ENCODE peak calls at places on chromosome 22, in six cellular contexts. H, Y, G, U, I and N are unnamed samples.

GRCh38 chr22:41870786-41871185 is 37.9 kb downstream of the SREBF2 start:
- DNase-seq in U (no peak), G (no peak), Y (no peak), I (no peak), H (no peak), N (no peak)

GRCh38 chr22:37186997-37187522 is 987 bp downstream of the C1QTNF6 start:
- DNase-seq in Y (no peak), U (no peak), G (no peak), I (no peak), H (no peak), N (no peak)

GRCh38 chr22:33919591-33920501 is at the start of gene LARGE1:
- DNase-seq in H (peak), I (peak), U (peak), G (no peak), Y (peak), N (no peak)

GRCh38 chr22:42769574-42770447 is 49.1 kb upstream of the A4GALT start:
- DNase-seq in H (no peak), G (no peak), I (peak), U (no peak), Y (peak), N (no peak)

GRCh38 chr22:37701121-37701786 is 4.4 kb downstream of the TRIOBP start:
- DNase-seq in U (no peak), Y (no peak), G (no peak), H (no peak), I (peak), N (no peak)

GRCh38 chr22:26753125-26753862 is 95.9 kb downstream of the MIAT start:
- DNase-seq in I (peak), H (peak), U (no peak), G (no peak), Y (no peak), N (no peak)

GRCh38 chr22:24323233-24323632 is 52.6 kb downstream of the SPECC1L start:
- DNase-seq in U (no peak), G (no peak), Y (no peak), I (no peak), H (no peak), N (no peak)

GRCh38 chr22:26436903-26437515 is 7.9 kb downstream of the ASPHD2 start:
- DNase-seq in U (no peak), H (no peak), Y (peak), G (no peak), I (no peak), N (no peak)

GRCh38 chr22:41092847-41093371 is 517 bp downstream of the EP300 start:
- DNase-seq in U (no peak), H (peak), I (peak), Y (peak), G (no peak), N (no peak)

GRCh38 chr22:45608763-45609180 is 62.9 kb upstream of the ATXN10 start:
- DNase-seq in U (no peak), H (no peak), G (no peak), Y (no peak), I (peak), N (no peak)

GRCh38 chr22:36144886-36145541 is 15.5 kb downstream of the APOL3 start:
- DNase-seq in H (peak), U (peak), G (no peak), Y (peak), I (peak), N (no peak)

GRCh38 chr22:37273126-37273845 is 9.0 kb upstream of the CYTH4 start:
- DNase-seq in I (peak), Y (no peak), U (no peak), H (no peak), G (no peak), N (no peak)

GRCh38 chr22:41966607-41967240 is 2.5 kb upstream of the SEPTIN3 start:
- DNase-seq in Y (peak), I (peak), H (peak), G (no peak), U (peak), N (no peak)

GRCh38 chr22:36853407-36854099 is 7.3 kb upstream of the NCF4 start:
- DNase-seq in Y (peak), U (peak), I (peak), G (no peak), H (peak), N (peak)

GRCh38 chr22:50516891-50517290 is 8.5 kb downstream of the SCO2 start:
- DNase-seq in H (no peak), Y (no peak), U (no peak), G (no peak), I (no peak), N (no peak)

DNA sequence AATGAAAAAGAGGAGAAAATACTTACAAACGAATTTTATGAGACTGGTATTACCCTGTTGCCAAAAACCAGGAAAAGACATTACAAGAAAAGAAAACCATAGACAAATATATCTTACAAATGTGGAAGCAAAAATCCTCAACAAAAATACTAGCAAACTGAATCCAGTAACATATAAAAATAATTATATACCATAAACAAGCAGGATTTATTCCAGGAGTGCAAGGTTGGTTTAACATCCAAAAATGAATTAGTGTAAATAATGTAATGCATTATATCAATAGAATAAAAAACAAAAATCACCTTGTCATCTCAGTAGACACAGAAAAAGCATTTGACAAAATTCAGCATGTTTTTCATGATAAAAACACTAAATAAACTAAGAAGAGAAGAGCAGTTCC is 7.3 kb downstream of the NF2 start:
- DNase-seq in Y (no peak), U (no peak), I (no peak), G (no peak), H (no peak), N (no peak)
- TF ChIP-seq CTCF in Y (no peak), U (no peak), I (no peak), G (no peak), H (no peak), N (no peak)

GRCh38 chr22:19869497-19870152 is 15.0 kb upstream of the GNB1L start:
- DNase-seq in U (no peak), Y (no peak), G (no peak), H (no peak), I (no peak), N (peak)
- TF ChIP-seq CTCF in U (no peak), Y (no peak), G (no peak), H (no peak), I (no peak), N (no peak)

DNA sequence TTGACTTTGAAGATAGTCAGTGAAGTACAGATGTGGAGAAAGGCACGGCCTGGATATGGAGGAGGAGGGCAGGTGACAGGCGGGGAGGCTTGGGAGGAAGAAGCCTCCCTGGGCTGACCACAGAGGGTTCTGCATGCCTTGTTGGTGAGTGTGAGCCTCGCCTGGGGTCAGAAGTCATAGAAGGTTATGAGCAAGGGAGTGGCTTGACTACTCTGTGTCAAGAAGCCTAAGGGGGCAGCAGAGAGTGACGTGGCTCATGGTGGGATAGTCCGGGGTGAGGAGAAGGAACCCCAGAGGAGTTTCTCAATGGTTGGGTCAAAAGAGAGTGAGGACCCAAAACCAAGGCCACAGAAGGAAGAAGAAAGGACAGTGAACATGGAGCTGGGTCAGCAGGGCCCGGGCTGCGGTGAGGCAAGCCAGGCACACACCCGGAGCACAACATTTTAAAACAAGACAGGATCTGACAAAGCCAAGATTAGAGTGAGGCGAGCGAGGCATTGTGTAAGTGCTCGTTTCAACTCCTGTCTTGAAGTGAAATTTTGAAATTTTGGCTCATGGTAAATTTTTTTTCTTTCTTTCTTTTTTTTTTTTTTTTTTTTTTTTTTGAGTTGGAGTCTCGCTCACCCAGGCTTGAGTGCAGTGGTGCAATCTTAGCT is 31.9 kb downstream of the PDGFB start:
- DNase-seq in G (peak), H (peak), Y (no peak), I (peak), U (no peak), N (no peak)
- TF ChIP-seq CTCF in G (no peak), H (peak), Y (no peak), I (peak), U (no peak), N (no peak)

DNA sequence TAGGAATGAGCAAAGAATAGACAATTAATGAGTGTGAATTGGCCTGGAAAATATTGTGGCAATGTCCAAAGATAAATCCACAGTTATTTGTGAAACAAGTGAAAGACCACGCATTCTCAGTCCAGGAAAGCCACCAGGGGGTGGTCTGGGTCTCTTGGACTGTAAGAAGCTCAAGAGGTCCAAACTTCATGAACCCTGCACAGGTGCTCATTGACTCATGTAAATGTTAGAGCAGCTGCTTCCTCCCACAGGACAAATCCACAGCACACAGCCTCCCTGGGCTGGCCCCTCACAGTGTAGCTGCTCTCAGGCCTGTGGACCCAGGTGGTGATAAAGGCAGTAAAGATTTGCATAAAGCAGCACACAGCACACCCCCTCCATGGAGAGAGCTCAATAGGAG is 114.0 kb downstream of the ZNF280B start:
- DNase-seq in G (no peak), I (no peak), Y (peak), H (no peak), U (no peak), N (no peak)
- TF ChIP-seq CTCF in G (no peak), I (no peak), Y (no peak), H (no peak), U (no peak), N (no peak)

GRCh38 chr22:17368144-17368726 is 1.0 kb upstream of the CECR2 start:
- DNase-seq in I (no peak), Y (no peak), H (peak), G (no peak), U (no peak), N (no peak)
- TF ChIP-seq CTCF in I (no peak), Y (no peak), H (no peak), G (no peak), U (no peak), N (no peak)

GRCh38 chr22:46830841-46831240 is 68.4 kb downstream of the TBC1D22A start:
- DNase-seq in U (no peak), I (no peak), G (peak), H (no peak), Y (no peak), N (no peak)

GRCh38 chr22:46830001-46830715 is 67.7 kb downstream of the TBC1D22A start:
- DNase-seq in U (no peak), I (no peak), G (peak), H (no peak), Y (peak), N (no peak)

GRCh38 chr22:46835288-46835687 is 72.8 kb downstream of the TBC1D22A start:
- DNase-seq in U (no peak), H (no peak), Y (no peak), I (no peak), G (no peak), N (no peak)

GRCh38 chr22:46835693-46836092 is 73.2 kb downstream of the TBC1D22A start:
- DNase-seq in H (no peak), Y (no peak), G (no peak), I (no peak), U (no peak), N (no peak)

DNA sequence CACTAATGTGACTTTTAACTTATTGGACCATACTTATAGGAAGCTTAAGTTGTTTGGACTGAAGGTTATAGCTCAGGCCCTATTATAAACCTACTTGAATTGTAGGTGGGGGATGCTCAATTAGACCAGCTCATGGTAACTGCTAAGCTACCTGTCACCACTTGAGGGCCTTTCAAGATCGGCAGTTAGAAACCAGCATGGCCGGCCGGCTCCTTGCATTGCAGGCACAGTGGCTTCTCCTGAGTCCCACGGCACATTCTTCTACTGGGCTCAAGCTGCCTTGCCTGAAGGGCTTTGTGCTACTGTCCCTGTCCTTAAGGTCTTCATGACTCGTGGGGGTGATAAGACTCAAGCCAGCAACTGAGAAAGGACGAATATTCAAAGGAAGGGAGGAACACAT is 70.8 kb downstream of the TBC1D22A start:
- DNase-seq in Y (no peak), H (peak), G (peak), I (peak), U (peak), N (no peak)
- TF ChIP-seq CTCF in Y (no peak), H (peak), G (no peak), I (no peak), U (no peak), N (no peak)

DNA sequence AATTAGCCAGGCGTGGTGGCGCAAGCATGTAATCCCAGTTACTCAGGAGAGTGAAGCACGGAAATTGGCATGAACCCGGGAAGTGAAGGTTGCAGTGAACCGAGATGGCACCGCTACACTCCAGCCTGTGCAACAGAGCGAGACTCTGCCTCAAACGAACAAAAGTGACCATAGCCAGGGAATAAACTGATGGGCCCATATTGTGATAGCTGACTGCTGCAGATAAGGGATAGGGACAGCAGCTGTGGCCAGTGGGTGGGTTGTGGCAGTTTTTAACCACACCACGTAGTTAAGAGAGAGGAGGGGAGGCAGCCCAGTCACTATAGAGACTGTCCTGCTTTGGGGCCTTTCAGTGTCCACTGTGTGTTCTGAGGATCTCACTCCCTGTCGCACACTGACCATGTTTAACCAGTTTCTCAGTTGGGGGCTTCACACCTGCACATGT is 58.9 kb downstream of the PISD start:
- DNase-seq in Y (no peak), H (no peak), I (no peak), U (no peak), G (no peak), N (no peak)
- TF ChIP-seq CTCF in Y (no peak), H (no peak), I (no peak), U (no peak), G (no peak), N (no peak)

GRCh38 chr22:30219049-30219448 is 27.5 kb downstream of the LIF start:
- DNase-seq in U (no peak), Y (no peak), H (no peak), I (no peak), G (no peak), N (no peak)
- TF ChIP-seq CTCF in U (peak), Y (no peak), H (peak), I (no peak), G (no peak), N (no peak)

DNA sequence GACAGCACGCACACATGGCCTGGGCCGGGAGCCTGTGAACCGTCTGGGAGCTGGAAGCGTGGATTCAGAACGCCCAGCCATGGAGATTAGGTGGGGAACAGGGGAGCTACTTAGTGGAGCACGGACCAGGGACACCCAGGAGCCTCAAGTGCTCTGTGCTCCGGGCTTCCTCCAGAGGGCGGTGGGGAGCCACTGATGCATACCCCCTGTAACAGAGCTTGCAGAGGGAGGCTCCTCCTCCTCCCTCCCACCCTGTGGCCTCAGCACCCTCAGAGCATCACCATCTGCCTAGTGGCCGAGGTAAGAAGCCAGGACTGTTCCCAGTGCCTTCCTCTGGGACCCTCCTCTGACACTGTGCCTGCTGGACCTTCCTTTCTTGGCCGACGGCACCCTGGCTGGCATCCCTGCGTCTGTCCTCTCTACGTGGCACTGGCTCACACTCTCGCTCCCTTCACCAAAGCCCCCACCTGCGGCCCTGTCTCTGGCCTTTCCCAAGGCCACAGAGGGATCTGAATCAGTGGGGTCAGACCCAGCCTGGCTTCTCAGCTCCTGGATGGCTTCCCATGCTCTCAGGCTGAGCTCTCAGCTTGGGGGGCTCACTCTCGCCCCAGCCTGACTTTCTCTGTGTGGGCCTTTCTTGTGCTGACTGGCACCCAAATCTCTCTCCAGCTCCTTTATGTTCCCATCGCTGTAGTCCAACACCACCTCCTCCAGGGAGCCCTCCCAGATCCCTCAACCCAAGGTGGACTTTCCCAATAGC is 780.9 kb downstream of the BRD1 start:
- DNase-seq in Y (no peak), U (peak), G (no peak), H (no peak), I (peak), N (no peak)
- TF ChIP-seq CTCF in Y (no peak), U (peak), G (no peak), H (no peak), I (peak), N (no peak)

DNA sequence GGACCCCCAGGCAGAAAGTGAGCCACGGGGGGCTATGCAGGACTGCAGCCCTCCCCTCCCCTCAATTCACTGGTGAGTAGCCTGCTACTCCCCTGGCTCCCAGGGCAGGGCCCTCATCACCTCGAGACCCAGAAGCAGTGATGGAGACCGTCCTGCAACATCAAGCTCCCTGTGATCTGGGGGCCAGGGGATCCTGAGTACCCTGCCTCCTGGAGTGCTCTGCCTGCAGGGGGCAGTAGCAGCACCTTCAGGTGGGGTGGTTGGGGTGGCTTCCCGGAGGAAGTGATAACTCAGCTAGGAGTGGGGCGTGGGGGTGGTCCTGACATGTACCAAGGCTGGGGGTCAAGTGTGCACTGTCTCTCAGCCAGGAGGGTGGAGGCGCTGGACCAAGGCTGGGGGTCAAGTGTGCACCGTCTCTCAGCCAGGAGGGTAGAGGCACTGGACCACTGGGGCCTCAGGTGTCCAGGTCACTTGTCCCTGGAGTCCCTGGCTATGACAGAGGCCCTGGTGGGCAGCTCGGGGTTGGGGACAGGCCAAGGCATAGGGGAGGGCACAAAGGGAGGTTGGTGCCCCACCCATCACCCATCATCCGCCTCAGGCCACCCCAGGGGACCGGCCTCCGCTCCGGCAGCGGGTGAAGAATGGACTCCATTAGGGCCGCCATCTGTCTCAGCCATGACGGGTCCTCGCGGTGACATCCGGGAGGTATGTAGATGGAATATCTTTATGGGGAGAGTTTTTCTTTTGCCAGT is 9.4 kb downstream of the RTN4R start:
- DNase-seq in I (no peak), G (no peak), U (peak), Y (no peak), H (peak), N (no peak)
- TF ChIP-seq CTCF in I (peak), G (no peak), U (peak), Y (no peak), H (peak), N (no peak)